ENCODE peak calls at places on chromosomes 6 and 20, in five cellular contexts. S is foreskin fibroblast, A is GM12865, X is fibroblast of the aortic adventitia, K is endothelial cell. L is an unnamed sample.

GRCh38 chr6:112237644-112238043 is 16.7 kb downstream of the LAMA4 start:
- DNase-seq in S (peak), A (no peak), X (peak), K (no peak), L (no peak)

GRCh38 chr20:40192083-40192482 is 497.0 kb downstream of the MAFB start:
- DNase-seq in S (no peak), A (no peak), X (no peak), K (no peak), L (no peak)

GRCh38 chr6:26197736-26198625 is 110.8 kb downstream of the HFE start:
- DNase-seq in S (no peak), A (peak), X (no peak), K (no peak), L (no peak)

GRCh38 chr20:19615629-19616028 is 142.4 kb upstream of the RIN2 start:
- DNase-seq in S (no peak), A (no peak), X (no peak), K (no peak), L (no peak)

GRCh38 chr6:44672838-44673237 is 285.3 kb downstream of the CDC5L start:
- DNase-seq in S (no peak), A (no peak), X (no peak), K (no peak), L (peak)

GRCh38 chr6:11258260-11259237 is 26.1 kb upstream of the NEDD9 start:
- DNase-seq in S (no peak), A (peak), X (no peak), K (no peak), L (no peak)

GRCh38 chr20:4666001-4666470 is 55.7 kb upstream of the PRND start:
- DNase-seq in S (peak), A (peak), X (peak), K (no peak), L (peak)

GRCh38 chr20:47493175-47493953 is 8.3 kb upstream of the NCOA3 start:
- DNase-seq in S (peak), A (peak), X (peak), K (no peak), L (peak)

GRCh38 chr6:79420054-79420453 is 117.2 kb downstream of the LCA5 start:
- DNase-seq in S (no peak), A (no peak), X (no peak), K (no peak), L (no peak)

GRCh38 chr6:136037246-136037884 is 185.9 kb downstream of the PDE7B start:
- DNase-seq in S (no peak), A (no peak), X (peak), K (no peak), L (no peak)

GRCh38 chr20:38805958-38806854 is 709 bp downstream of the PPP1R16B start:
- DNase-seq in S (no peak), A (peak), X (no peak), K (peak), L (no peak)

GRCh38 chr6:41503841-41504525 is 42.2 kb upstream of the FOXP4 start:
- DNase-seq in S (no peak), A (peak), X (peak), K (peak), L (peak)

GRCh38 chr6:132236281-132236680 is 165.0 kb downstream of the MOXD1 start:
- DNase-seq in S (no peak), A (no peak), X (no peak), K (no peak), L (no peak)

GRCh38 chr6:15825332-15825930 is 162.6 kb upstream of the DTNBP1 start:
- DNase-seq in S (no peak), A (no peak), X (no peak), K (no peak), L (no peak)

GRCh38 chr6:92292067-92292466 is 1127.3 kb downstream of the EPHA7 start:
- DNase-seq in S (no peak), A (no peak), X (no peak), K (no peak), L (no peak)

GRCh38 chr20:7371518-7372158 is 568.6 kb downstream of the HAO1 start:
- DNase-seq in S (no peak), A (no peak), X (peak), K (no peak), L (peak)

GRCh38 chr6:1766663-1767062 is 156.9 kb downstream of the FOXC1 start:
- DNase-seq in S (no peak), A (no peak), X (peak), K (no peak), L (no peak)

GRCh38 chr20:59788811-59789210 is 144.6 kb downstream of the SYCP2 start:
- DNase-seq in S (no peak), A (no peak), X (no peak), K (no peak), L (no peak)

GRCh38 chr20:61343934-61344333 is 91.9 kb downstream of the CDH4 start:
- DNase-seq in S (no peak), A (no peak), X (no peak), K (no peak), L (no peak)

GRCh38 chr20:38804682-38805501 is 605 bp upstream of the PPP1R16B start:
- DNase-seq in S (no peak), A (peak), X (no peak), K (peak), L (no peak)

GRCh38 chr6:42451595-42452170 is at the start of gene TRERF1:
- DNase-seq in S (peak), A (peak), X (peak), K (peak), L (peak)

GRCh38 chr6:133097208-133097607 is 143.9 kb upstream of the EYA4 start:
- DNase-seq in S (no peak), A (no peak), X (no peak), K (no peak), L (peak)

GRCh38 chr6:55293116-55293515 is 34.2 kb upstream of the GFRAL start:
- DNase-seq in S (no peak), A (peak), X (peak), K (no peak), L (no peak)

GRCh38 chr6:117531346-117531745 is 48.9 kb downstream of the DCBLD1 start:
- DNase-seq in S (no peak), A (no peak), X (peak), K (no peak), L (no peak)

GRCh38 chr6:150725795-150726194 is 126.1 kb downstream of the PLEKHG1 start:
- DNase-seq in S (no peak), A (no peak), X (no peak), K (no peak), L (no peak)

GRCh38 chr6:114783083-114783482 is 440.3 kb upstream of the HS3ST5 start:
- DNase-seq in S (no peak), A (no peak), X (no peak), K (no peak), L (peak)

GRCh38 chr6:160306284-160306683 is 41.9 kb upstream of the SLC22A3 start:
- DNase-seq in S (no peak), A (no peak), X (no peak), K (no peak), L (no peak)

GRCh38 chr6:144667517-144667916 is 382.4 kb downstream of the UTRN start:
- DNase-seq in S (no peak), A (no peak), X (no peak), K (no peak), L (no peak)

GRCh38 chr20:31674895-31675827 is 37.4 kb downstream of the COX4I2 start:
- DNase-seq in S (peak), A (peak), X (peak), K (peak), L (peak)

GRCh38 chr6:131740161-131740560 is 29.3 kb upstream of the CTAGE9 start:
- DNase-seq in S (peak), A (no peak), X (no peak), K (no peak), L (no peak)

GRCh38 chr20:53660078-53660909 is 66.7 kb upstream of the ZNF217 start:
- DNase-seq in S (no peak), A (peak), X (peak), K (no peak), L (no peak)

GRCh38 chr6:28776269-28777146 is 147.3 kb downstream of the TRIM27 start:
- DNase-seq in S (no peak), A (no peak), X (no peak), K (no peak), L (no peak)

GRCh38 chr20:19922716-19923115 is 94.4 kb upstream of the NAA20 start:
- DNase-seq in S (no peak), A (no peak), X (no peak), K (no peak), L (no peak)

GRCh38 chr20:9498322-9498721 is 16.1 kb upstream of the LAMP5 start:
- DNase-seq in S (no peak), A (no peak), X (peak), K (no peak), L (no peak)

GRCh38 chr6:144265390-144265789 is 19.7 kb upstream of the UTRN start:
- DNase-seq in S (peak), A (peak), X (peak), K (peak), L (peak)

GRCh38 chr6:91608428-91608827 is 1021.6 kb upstream of the MAP3K7 start:
- DNase-seq in S (no peak), A (no peak), X (no peak), K (no peak), L (no peak)

DNA sequence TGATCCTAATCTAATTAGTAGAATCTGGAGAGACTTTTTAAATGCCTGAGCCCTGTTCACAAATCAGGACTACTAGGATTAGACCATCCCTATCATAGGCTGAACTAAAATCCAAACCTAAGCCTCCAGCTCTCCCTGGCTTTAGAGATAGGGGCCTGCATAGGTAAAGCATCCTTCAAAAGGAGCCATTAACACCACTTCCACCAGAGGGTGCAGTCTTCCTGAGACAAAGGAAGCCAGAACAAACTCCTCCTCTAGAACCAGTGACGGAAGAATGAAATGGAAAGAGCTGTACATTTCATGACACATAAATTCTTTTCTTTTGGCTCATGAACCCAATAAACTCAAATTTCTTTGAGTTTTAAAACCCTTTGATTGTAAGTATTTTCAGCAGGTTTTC is 291.2 kb upstream of the ADGRB3 start:
- DNase-seq in S (peak), A (peak), X (peak), K (peak), L (peak)
- TF ChIP-seq CTCF in S (no peak), A (peak), X (no peak), K (peak), L (peak)

GRCh38 chr20:41848180-41848579 is 230.0 kb upstream of the CHD6 start:
- DNase-seq in S (no peak), A (no peak), X (no peak), K (no peak), L (no peak)
- TF ChIP-seq CTCF in S (no peak), A (no peak), X (no peak), K (no peak), L (no peak)

GRCh38 chr6:72636215-72636614 is 14.4 kb downstream of the KCNQ5 start:
- DNase-seq in S (no peak), A (peak), X (no peak), K (no peak), L (no peak)
- TF ChIP-seq CTCF in S (no peak), A (no peak), X (no peak), K (no peak), L (no peak)

DNA sequence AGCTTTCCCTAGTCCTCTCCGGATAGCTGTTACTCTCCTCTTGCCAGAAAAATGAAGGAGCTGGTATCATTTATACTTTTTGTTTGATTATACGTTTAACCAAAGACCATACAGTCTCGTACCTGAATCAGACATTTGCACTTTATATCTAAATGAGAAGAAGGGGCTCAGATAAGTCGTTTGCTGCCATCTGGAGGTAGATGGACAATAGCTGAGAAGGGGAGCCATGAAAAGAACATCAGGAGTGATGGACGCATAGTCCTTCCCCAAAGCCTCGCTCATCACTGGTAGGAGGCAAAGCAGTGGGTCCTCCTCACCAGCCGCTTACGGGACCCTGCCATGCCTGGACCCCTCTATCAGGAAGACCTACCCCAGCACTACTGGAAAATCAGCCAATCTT is 45.4 kb downstream of the RPF2 start:
- DNase-seq in S (no peak), A (no peak), X (no peak), K (no peak), L (no peak)
- TF ChIP-seq CTCF in S (no peak), A (no peak), X (no peak), K (no peak), L (peak)

DNA sequence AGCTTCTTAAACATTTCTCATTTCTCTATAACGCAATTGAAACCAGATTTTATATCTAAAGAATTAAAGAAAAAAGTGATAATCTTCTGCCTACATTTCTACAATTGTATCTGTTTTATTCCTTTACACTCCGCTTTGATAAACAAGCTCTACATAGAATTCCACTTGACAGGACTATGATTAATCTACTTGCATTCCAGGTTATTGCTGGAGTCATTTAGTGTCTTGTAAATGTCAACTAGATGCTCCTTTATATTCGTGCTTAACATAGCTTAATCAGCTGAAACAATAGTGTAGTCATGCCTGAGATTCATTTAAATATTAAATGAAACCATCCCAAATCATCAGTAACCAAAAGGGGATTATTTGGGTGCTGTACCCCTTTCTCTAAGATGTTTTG is 284.0 kb downstream of the TRDN start:
- DNase-seq in S (no peak), A (no peak), X (no peak), K (no peak), L (no peak)
- TF ChIP-seq CTCF in S (no peak), A (no peak), X (no peak), K (no peak), L (no peak)

GRCh38 chr6:148795563-148795962 is 48.7 kb downstream of the UST start:
- DNase-seq in S (no peak), A (no peak), X (no peak), K (no peak), L (no peak)
- TF ChIP-seq CTCF in S (no peak), A (no peak), X (no peak), K (no peak), L (no peak)

GRCh38 chr6:155287762-155288161 is 23.9 kb downstream of the CLDN20 start:
- DNase-seq in S (no peak), A (no peak), X (no peak), K (no peak), L (no peak)
- TF ChIP-seq CTCF in S (no peak), A (no peak), X (no peak), K (no peak), L (no peak)

DNA sequence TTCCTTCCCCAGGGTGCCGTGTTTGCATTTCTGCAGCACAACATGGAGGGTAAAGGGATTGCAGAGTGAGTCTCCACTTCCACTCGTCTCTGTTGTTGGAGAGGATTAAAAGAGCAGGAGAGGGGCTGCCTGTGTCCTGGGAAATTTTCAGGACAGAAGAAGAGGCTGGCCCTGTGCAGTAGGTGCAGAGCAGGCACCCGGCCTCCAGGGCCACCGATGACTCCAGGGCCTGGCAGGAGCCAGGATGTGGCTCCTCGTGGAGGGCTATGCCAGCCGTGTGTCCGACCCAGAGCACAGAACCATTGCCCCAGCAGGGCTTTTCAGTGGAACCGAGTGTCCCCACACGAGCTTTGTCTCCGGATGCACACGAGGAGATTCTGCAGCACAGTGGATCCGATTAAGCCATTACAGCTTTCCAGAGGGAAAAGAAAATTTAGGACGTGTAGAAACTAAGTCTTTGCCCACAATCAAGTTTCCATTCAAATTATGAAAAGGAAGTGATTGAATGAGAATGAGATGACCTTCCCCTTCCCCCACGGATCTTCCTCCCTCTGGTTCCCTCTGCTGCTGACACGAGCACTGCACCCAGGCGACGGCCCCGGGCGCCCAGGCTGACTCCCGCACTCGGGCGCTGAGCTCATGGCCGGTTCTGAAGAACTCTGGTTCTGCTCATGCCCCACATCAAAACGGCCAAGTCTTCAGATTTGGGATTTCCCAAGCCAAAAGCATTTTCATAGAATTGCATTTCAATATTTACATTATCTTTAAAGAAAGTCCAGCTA is 43.1 kb upstream of the UNC93A start:
- DNase-seq in S (no peak), A (no peak), X (no peak), K (no peak), L (no peak)
- TF ChIP-seq CTCF in S (no peak), A (no peak), X (no peak), K (no peak), L (no peak)

GRCh38 chr6:70079241-70079640 is 212.9 kb downstream of the COL19A1 start:
- DNase-seq in S (no peak), A (no peak), X (no peak), K (no peak), L (no peak)
- TF ChIP-seq CTCF in S (no peak), A (no peak), X (no peak), K (no peak), L (no peak)

GRCh38 chr6:148251286-148251685 is 91.4 kb upstream of the SASH1 start:
- DNase-seq in S (peak), A (peak), X (peak), K (no peak), L (no peak)
- TF ChIP-seq CTCF in S (peak), A (peak), X (peak), K (no peak), L (peak)